ENCODE peak calls at places on chromosomes 3 and 15, in eight cellular contexts. G is right atrium auricular region, S is IMR-90, M is GM23338, P is PC-3, W is sigmoid colon, E is body of pancreas, B is upper lobe of left lung. Z is an unnamed sample.

GRCh38 chr3:33883538-33884203 is 85.2 kb downstream of the PDCD6IP start:
- DNase-seq in S (peak), W (no peak), M (peak), B (no peak), P (peak), E (no peak), G (no peak), Z (no peak)

GRCh38 chr15:41655716-41656115 is 4.5 kb upstream of the MGA start:
- DNase-seq in S (peak), B (no peak), M (no peak), W (no peak), G (no peak), E (no peak), P (peak), Z (no peak)

GRCh38 chr15:97023131-97023844 is 692.8 kb downstream of the NR2F2 start:
- DNase-seq in W (no peak), P (no peak), S (no peak), B (no peak), M (peak), G (no peak), E (no peak), Z (no peak)

GRCh38 chr15:54815546-54815945 is 381.2 kb downstream of the RSL24D1 start:
- DNase-seq in B (no peak), G (no peak), E (no peak), W (no peak), P (no peak), S (no peak), M (no peak), Z (no peak)

GRCh38 chr3:125000661-125001060 is 55.1 kb downstream of the HEG1 start:
- DNase-seq in B (no peak), M (no peak), P (no peak), E (no peak), G (no peak), W (no peak), S (no peak), Z (no peak)

GRCh38 chr3:25903371-25903770 is 113.5 kb downstream of the OXSM start:
- DNase-seq in B (no peak), M (no peak), G (no peak), S (no peak), E (no peak), W (no peak), P (no peak), Z (no peak)

GRCh38 chr15:31786360-31786759 is 244.0 kb upstream of the CHRNA7 start:
- DNase-seq in M (no peak), S (no peak), W (no peak), B (no peak), E (no peak), G (peak), P (no peak), Z (no peak)

GRCh38 chr15:25508369-25509002 is 69.7 kb upstream of the UBE3A start:
- DNase-seq in G (no peak), P (peak), S (peak), M (peak), W (no peak), E (no peak), B (no peak), Z (no peak)

GRCh38 chr3:79039192-79039591 is 728.6 kb downstream of the ROBO1 start:
- DNase-seq in M (no peak), P (peak), W (no peak), S (peak), E (no peak), G (no peak), B (no peak), Z (no peak)

GRCh38 chr3:102129774-102130608 is 280.7 kb downstream of the NFKBIZ start:
- DNase-seq in W (peak), G (no peak), S (peak), P (peak), B (peak), M (no peak), E (peak), Z (no peak)

GRCh38 chr15:73717802-73718201 is 33.6 kb downstream of the CD276 start:
- DNase-seq in W (no peak), G (no peak), M (peak), E (no peak), B (no peak), P (no peak), S (no peak), Z (no peak)

GRCh38 chr3:86695752-86696151 is 295.2 kb downstream of the VGLL3 start:
- DNase-seq in B (no peak), P (no peak), M (peak), G (no peak), W (no peak), S (no peak), E (no peak), Z (no peak)

GRCh38 chr3:66398228-66399025 is 102.4 kb downstream of the LRIG1 start:
- DNase-seq in W (peak), M (no peak), E (peak), P (no peak), B (no peak), G (no peak), S (peak), Z (peak)

GRCh38 chr3:12353796-12354505 is 65.1 kb downstream of the PPARG start:
- DNase-seq in W (no peak), P (peak), B (no peak), M (no peak), E (no peak), G (no peak), S (no peak), Z (no peak)

GRCh38 chr15:33968224-33968623 is at the start of gene CHRM5:
- DNase-seq in S (no peak), P (no peak), E (no peak), W (no peak), B (no peak), G (no peak), M (no peak), Z (no peak)

GRCh38 chr15:75353604-75354003 is 6.8 kb downstream of the NEIL1 start:
- DNase-seq in W (no peak), S (no peak), P (no peak), M (no peak), E (no peak), G (no peak), B (no peak), Z (no peak)

GRCh38 chr3:123883656-123884257 is 375 bp downstream of the MYLK start:
- DNase-seq in E (peak), P (no peak), M (peak), G (no peak), B (no peak), S (no peak), W (no peak), Z (no peak)

GRCh38 chr15:73988075-73988969 is 3.8 kb downstream of the STOML1 start:
- DNase-seq in P (peak), E (no peak), B (no peak), G (no peak), W (peak), M (no peak), S (peak), Z (no peak)

GRCh38 chr3:73383470-73384049 is 241.2 kb downstream of the PDZRN3 start:
- DNase-seq in B (no peak), S (no peak), W (no peak), G (no peak), M (no peak), E (no peak), P (no peak), Z (no peak)

GRCh38 chr3:122681294-122682015 is 816 bp downstream of the PARP14 start:
- DNase-seq in B (peak), P (peak), E (no peak), S (no peak), W (no peak), M (peak), G (no peak), Z (no peak)

GRCh38 chr3:72311425-72311824 is 526.5 kb upstream of the PROK2 start:
- DNase-seq in E (no peak), M (no peak), G (no peak), W (no peak), B (no peak), P (no peak), S (no peak), Z (no peak)

GRCh38 chr3:194312743-194313281 is 38.3 kb downstream of the CPN2 start:
- DNase-seq in P (peak), G (peak), M (peak), B (no peak), S (peak), W (peak), E (no peak), Z (no peak)

GRCh38 chr3:166554006-166554405 is 716.8 kb upstream of the BCHE start:
- DNase-seq in S (no peak), B (no peak), M (no peak), G (no peak), E (no peak), P (no peak), W (no peak), Z (no peak)

GRCh38 chr3:51974963-51975856 is at the start of gene ABHD14A:
- DNase-seq in S (peak), G (peak), E (peak), P (peak), M (peak), W (peak), B (peak), Z (peak)

GRCh38 chr3:94246136-94246535 is 183.3 kb downstream of the NSUN3 start:
- DNase-seq in P (no peak), G (no peak), W (no peak), E (no peak), S (no peak), M (no peak), B (no peak), Z (no peak)

GRCh38 chr3:114418724-114419543 is 125.1 kb downstream of the TIGIT start:
- DNase-seq in B (no peak), P (peak), S (peak), E (peak), W (no peak), G (no peak), M (peak), Z (no peak)

DNA sequence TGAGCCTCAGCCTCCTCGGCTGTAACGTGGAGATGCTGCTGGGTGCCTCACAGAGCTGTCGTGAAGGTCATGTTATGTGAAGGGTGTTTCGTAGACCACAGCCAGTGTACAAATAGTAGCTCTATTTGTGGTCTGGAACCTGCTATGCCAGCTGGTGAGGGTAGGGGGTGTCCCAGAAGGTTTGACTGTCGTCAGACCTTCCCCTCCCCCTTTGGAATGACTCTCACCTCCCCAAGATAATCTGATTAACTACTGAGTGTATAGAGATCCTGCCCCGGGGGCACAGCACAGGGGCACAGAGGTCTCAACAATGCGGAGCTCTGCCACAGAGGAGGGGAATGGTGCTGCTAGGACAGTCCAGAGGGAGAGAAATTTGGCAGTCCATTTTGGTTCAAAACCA is 20.5 kb downstream of the FGD5 start:
- DNase-seq in E (no peak), S (no peak), M (peak), P (no peak), W (peak), B (no peak), G (no peak), Z (no peak)
- TF ChIP-seq CTCF in E (no peak), S (no peak), M (peak), P (no peak), W (no peak), B (no peak), G (no peak), Z (no peak)

GRCh38 chr3:127982155-127982554 is 67.1 kb downstream of the KBTBD12 start:
- DNase-seq in P (no peak), B (no peak), W (no peak), G (no peak), M (no peak), E (no peak), S (no peak), Z (no peak)
- H3K4me3 ChIP-seq in P (no peak), B (no peak), W (no peak), G (no peak), M (no peak), E (no peak), S (no peak), Z (no peak)

DNA sequence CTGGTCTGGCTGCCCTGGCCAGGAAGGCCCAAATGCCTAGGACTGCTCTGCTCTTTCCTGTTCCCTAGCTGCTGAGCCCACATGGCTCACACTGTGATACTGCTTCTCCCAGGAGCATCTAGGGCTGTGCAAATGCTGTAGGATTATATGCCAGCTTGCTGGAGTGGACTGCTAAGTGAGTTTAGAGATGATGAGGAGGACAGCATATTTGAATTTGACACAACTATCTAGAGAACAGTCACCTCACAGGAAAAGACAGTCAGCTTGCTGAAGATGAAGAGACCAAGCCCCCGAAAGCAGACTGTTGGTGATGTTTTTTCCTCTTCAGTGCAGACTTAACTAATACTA is 39.2 kb downstream of the CLEC3B start:
- DNase-seq in G (no peak), S (no peak), B (no peak), P (no peak), E (no peak), M (no peak), W (no peak), Z (no peak)
- H3K27ac ChIP-seq in G (no peak), S (peak), B (peak), P (peak), E (no peak), M (no peak), W (peak), Z (peak)

GRCh38 chr3:107676469-107677309 is 153.9 kb downstream of the BBX start:
- DNase-seq in G (no peak), S (peak), P (peak), B (no peak), M (peak), W (no peak), E (no peak), Z (no peak)
- TF ChIP-seq CTCF in G (peak), S (peak), P (peak), B (no peak), M (no peak), W (no peak), E (peak), Z (peak)

GRCh38 chr3:134369231-134369741 is 5.0 kb downstream of the AMOTL2 start:
- DNase-seq in E (no peak), B (peak), W (peak), M (no peak), P (no peak), S (peak), G (no peak), Z (no peak)
- H3K4me3 ChIP-seq in E (no peak), B (peak), W (no peak), M (no peak), P (no peak), S (no peak), G (no peak), Z (peak)

GRCh38 chr15:67196222-67196621 is 58.2 kb downstream of the AAGAB start:
- DNase-seq in M (no peak), P (no peak), S (peak), W (no peak), E (no peak), B (no peak), G (no peak), Z (no peak)
- H3K27ac ChIP-seq in M (no peak), P (no peak), S (peak), W (no peak), E (no peak), B (no peak), G (peak), Z (peak)

GRCh38 chr3:10981961-10982360 is 10.6 kb upstream of the SLC6A1 start:
- DNase-seq in M (no peak), S (no peak), B (no peak), G (no peak), W (no peak), P (peak), E (no peak), Z (no peak)

GRCh38 chr3:10985181-10985580 is 7.4 kb upstream of the SLC6A1 start:
- DNase-seq in E (no peak), P (no peak), S (no peak), W (no peak), G (no peak), M (no peak), B (no peak), Z (no peak)

GRCh38 chr3:10984371-10984896 is 8.1 kb upstream of the SLC6A1 start:
- DNase-seq in S (no peak), P (no peak), W (no peak), E (no peak), M (no peak), G (no peak), B (no peak), Z (no peak)

GRCh38 chr3:10982782-10983181 is 9.8 kb upstream of the SLC6A1 start:
- DNase-seq in M (no peak), G (no peak), B (no peak), P (peak), E (no peak), S (no peak), W (no peak), Z (no peak)

GRCh38 chr3:10983219-10983916 is 9.2 kb upstream of the SLC6A1 start:
- DNase-seq in G (no peak), M (peak), B (peak), W (no peak), E (peak), S (peak), P (peak), Z (no peak)
- TF ChIP-seq CTCF in G (peak), M (peak), B (peak), W (peak), E (peak), S (peak), P (peak), Z (peak)

GRCh38 chr3:185552358-185552877 is at the start of gene LIPH:
- DNase-seq in P (peak), E (peak), B (peak), S (peak), G (peak), M (peak), W (no peak), Z (no peak)
- H3K4me3 ChIP-seq in P (peak), E (peak), B (peak), S (no peak), G (no peak), M (no peak), W (no peak), Z (peak)

Z was measured in coronary artery.